ENCODE peak calls at places on chromosomes 11 and 22, in five cellular contexts. R is right lobe of liver, F is PC-9, V is AG04449, T is mesenchymal stem cell. U is an unnamed sample.

GRCh38 chr11:120248551-120249278 is 8.8 kb downstream of the POU2F3 start:
- DNase-seq in V (no peak), R (no peak), T (peak), F (peak), U (peak)

GRCh38 chr11:71180694-71181466 is 71.5 kb downstream of the SHANK2 start:
- DNase-seq in V (no peak), F (no peak), R (peak), T (no peak), U (no peak)

GRCh38 chr11:47409440-47410403 is 1.3 kb downstream of the SLC39A13 start:
- DNase-seq in V (no peak), T (peak), R (no peak), F (peak), U (no peak)

GRCh38 chr22:24588756-24589481 is 4.0 kb downstream of the LRRC75B start:
- DNase-seq in R (no peak), V (no peak), T (no peak), F (no peak), U (no peak)

GRCh38 chr22:19799322-19800190 is 39.0 kb downstream of the TBX1 start:
- DNase-seq in R (no peak), T (peak), V (peak), F (no peak), U (peak)

GRCh38 chr11:124644426-124645280 is 22.0 kb downstream of the TBRG1 start:
- DNase-seq in R (peak), F (peak), T (peak), V (peak), U (peak)

GRCh38 chr11:62539238-62539925 is 7.2 kb downstream of the AHNAK start:
- DNase-seq in R (peak), T (peak), V (peak), F (peak), U (peak)

GRCh38 chr11:115194798-115195101 is 309.5 kb downstream of the CADM1 start:
- DNase-seq in R (no peak), F (no peak), T (no peak), V (peak), U (no peak)

GRCh38 chr22:40410272-40410671 is 39.9 kb downstream of the SGSM3 start:
- DNase-seq in F (peak), V (no peak), T (no peak), R (peak), U (no peak)

GRCh38 chr22:19936513-19936912 is 5.1 kb upstream of the COMT start:
- DNase-seq in R (no peak), V (no peak), F (no peak), T (no peak), U (no peak)

GRCh38 chr11:68715685-68716084 is 31.3 kb downstream of the GAL start:
- DNase-seq in F (no peak), R (no peak), V (no peak), T (no peak), U (no peak)

GRCh38 chr11:26319906-26320305 is 12.0 kb upstream of the ANO3 start:
- DNase-seq in T (peak), R (no peak), V (no peak), F (no peak), U (peak)

GRCh38 chr22:26590525-26590858 is 560 bp upstream of the TPST2 start:
- DNase-seq in T (no peak), V (no peak), R (no peak), F (no peak), U (no peak)

GRCh38 chr11:1943576-1943975 is 3.6 kb upstream of the MRPL23 start:
- DNase-seq in R (peak), F (no peak), V (no peak), T (no peak), U (no peak)

GRCh38 chr11:75341583-75341982 is 9.9 kb downstream of the ARRB1 start:
- DNase-seq in V (no peak), F (no peak), R (no peak), T (no peak), U (no peak)

GRCh38 chr11:11709447-11710239 is 87.8 kb upstream of the GALNT18 start:
- DNase-seq in F (no peak), V (no peak), R (no peak), T (no peak), U (no peak)

GRCh38 chr11:75189911-75190310 is 39.0 kb downstream of the SLCO2B1 start:
- DNase-seq in T (no peak), F (no peak), R (no peak), V (no peak), U (no peak)

GRCh38 chr11:83881428-83881827 is 595.3 kb upstream of the CCDC90B start:
- DNase-seq in T (no peak), F (no peak), R (no peak), V (no peak), U (no peak)

GRCh38 chr11:117424781-117425180 is 97.1 kb downstream of the CEP164 start:
- DNase-seq in R (peak), F (no peak), T (peak), V (no peak), U (no peak)

GRCh38 chr11:18789942-18790341 is 1.7 kb downstream of the PTPN5 start:
- DNase-seq in F (no peak), T (no peak), V (no peak), R (no peak), U (no peak)

GRCh38 chr22:17264321-17265052 is 45.3 kb upstream of the ADA2 start:
- DNase-seq in F (no peak), T (peak), R (no peak), V (no peak), U (peak)
- H3K4me3 ChIP-seq in F (no peak), T (no peak), R (no peak), V (no peak), U (no peak)

GRCh38 chr11:45665933-45666647 is 668 bp upstream of the CHST1 start:
- DNase-seq in T (peak), F (no peak), R (peak), V (no peak), U (no peak)
- H3K4me3 ChIP-seq in T (peak), F (no peak), R (peak), V (no peak), U (no peak)

DNA sequence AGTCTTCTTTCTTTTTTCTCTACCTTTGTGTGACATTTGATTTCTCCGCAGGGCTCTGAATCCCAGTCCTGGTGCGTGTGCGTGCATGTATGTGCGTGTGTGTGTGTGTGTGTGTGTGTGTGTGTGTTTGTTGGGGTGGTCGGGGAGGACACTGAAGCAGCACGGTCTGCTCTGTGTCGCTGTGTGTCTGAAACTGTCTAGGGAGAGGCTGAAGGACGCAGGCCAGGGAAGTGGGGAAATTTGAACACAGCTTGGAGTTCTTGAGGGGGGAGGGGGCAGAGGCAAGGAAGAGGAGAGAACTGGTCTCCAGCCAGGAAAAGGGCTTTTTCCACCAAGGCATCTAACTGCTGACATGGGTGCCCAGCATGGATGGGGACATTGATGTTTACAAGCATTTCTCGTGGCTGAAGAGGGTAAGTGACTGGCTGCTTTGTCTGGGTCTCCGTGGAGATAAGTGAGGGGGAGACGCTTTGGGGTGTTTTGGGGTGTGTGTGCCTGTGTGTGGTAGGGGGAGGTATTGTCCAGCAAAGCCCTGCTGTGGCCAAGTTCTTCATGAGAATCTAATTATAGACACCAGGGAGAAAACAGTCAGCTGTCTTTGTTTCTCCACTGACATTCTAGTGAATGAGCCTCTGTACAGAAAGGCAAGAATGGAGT is 63.6 kb downstream of the PPFIBP2 start:
- DNase-seq in T (peak), R (no peak), F (no peak), V (no peak), U (peak)
- H3K4me3 ChIP-seq in T (no peak), R (no peak), F (no peak), V (peak), U (peak)

GRCh38 chr11:118792642-118793124 is 1.7 kb upstream of the DDX6 start:
- DNase-seq in T (peak), F (no peak), V (peak), R (peak), U (peak)

GRCh38 chr11:118789501-118790356 is 1.2 kb downstream of the DDX6 start:
- DNase-seq in F (no peak), V (no peak), R (no peak), T (peak), U (peak)

GRCh38 chr11:118790357-118791014 is 478 bp downstream of the DDX6 start:
- DNase-seq in T (peak), V (no peak), R (peak), F (peak), U (peak)

GRCh38 chr11:118791015-118791960 is at the start of gene DDX6:
- DNase-seq in F (peak), V (no peak), R (peak), T (peak), U (peak)

DNA sequence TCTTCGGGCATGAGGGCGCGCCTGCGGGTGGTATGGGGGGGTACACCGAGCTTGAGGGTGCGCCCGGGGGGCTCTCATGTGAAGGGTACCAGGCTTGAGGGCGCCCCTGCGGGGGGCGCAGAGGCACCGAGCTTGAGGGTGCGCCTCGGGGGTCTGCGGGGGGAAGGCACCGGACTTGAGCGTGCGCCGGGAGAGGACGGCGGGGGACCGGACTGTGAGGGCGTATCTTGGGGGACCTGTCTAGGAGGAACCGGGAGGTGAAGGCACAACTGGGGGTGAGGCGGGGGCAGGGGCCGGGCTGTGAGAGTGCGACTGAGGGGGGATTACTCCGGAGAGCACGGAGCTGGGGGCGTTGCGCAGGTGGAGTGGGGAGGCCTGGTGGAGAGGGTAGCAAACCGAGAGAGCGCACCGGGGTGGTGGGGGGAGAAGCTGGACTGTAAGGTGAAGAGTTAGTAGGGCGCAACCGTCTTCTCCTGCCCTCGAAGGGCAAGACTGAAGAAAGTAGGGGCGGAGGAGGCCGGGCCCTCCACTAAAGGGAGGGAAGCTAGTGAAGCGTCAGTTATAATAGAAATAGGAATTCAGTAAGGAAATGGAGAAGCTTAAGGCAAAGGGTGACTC is 1.1 kb upstream of the DDX6 start:
- DNase-seq in V (no peak), T (no peak), F (no peak), R (peak), U (no peak)
- H3K4me3 ChIP-seq in V (peak), T (peak), F (peak), R (peak), U (peak)

DNA sequence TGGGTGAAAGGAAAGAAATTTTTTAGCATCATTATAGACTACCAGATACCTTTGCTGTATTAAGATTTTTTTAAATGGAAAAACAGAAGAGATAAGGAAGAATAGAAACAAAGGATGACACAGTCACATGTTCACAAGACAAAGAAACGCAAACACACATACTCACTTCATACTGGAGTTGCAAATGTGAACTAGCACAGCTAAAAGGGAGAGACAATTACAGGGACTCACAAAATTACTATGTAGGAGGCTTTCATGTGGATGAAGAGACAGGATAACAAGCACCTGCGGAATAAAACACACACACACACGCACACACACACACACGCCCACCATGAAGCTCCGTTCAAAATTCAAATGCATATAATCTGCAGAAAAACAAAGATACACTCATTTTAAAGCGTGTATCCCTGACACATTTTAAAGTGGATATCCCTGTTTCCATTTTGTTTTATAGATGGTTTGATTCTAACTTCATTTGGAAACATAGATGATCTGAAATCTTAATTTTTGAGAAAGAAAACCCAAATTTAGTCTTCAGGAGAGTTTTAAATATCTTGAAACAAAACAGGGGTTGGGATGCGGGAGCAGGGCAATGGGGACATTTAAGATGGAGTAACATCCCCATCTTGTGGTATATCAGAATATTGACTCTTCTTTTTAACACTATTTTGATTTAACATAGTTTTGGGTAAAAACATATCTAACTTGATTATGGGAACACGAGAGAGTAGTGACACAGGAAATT is 36.7 kb downstream of the JRKL start:
- DNase-seq in V (no peak), R (no peak), F (peak), T (peak), U (peak)
- H3K4me3 ChIP-seq in V (no peak), R (no peak), F (no peak), T (no peak), U (no peak)

GRCh38 chr22:38336699-38337098 is 19.5 kb upstream of the CSNK1E start:
- DNase-seq in F (no peak), R (no peak), T (no peak), V (no peak), U (no peak)
- H3K4me3 ChIP-seq in F (peak), R (no peak), T (no peak), V (peak), U (peak)

DNA sequence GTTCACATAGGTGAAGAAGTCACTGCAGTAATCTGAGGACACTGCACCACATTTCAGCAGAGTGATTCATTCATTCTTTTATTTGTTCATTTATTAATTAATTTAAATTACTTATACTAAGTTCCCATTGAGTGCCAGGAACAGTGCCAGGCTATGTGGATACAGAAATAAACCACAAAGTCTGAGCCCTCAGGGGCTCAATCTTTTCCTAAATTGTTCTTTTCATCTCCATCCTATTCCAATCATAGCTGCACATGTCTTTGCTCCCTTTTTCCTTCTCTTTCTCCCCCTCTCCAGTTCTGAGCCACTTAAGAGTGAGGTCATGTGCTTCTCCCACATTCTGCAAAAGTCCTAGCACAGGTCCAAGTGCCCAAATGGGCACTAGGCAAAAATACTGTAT is 4.9 kb downstream of the SYTL2 start:
- DNase-seq in T (no peak), V (no peak), R (no peak), F (no peak), U (no peak)
- H3K4me3 ChIP-seq in T (no peak), V (no peak), R (no peak), F (no peak), U (no peak)

DNA sequence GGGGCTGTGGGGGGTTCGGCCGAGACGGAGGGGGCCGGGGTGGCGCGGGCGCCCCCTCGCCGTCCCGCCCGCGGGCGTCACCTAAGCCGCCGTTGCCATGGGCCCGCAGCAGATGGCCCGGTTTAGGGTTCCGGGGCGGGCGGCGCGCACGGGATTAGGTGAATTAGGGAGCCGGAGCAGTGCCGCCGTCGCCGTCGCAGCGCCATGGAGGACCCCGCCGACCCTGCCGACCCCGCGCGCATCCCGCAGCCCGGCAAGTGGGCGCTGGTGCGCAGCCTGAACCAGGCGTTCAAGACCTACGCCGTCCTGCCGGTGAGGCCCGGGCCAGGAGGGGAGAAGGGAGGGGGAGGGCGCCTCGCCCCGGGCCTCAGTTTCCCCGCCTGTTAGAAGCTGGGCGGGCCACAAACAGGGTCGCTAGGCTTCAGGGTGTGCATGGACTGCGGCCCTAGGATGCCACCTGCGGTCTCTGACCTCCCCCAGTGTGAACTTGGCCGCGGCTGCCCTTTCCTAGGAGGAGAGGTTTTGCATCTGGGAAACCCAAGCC is 10.1 kb downstream of the MYO7A start:
- DNase-seq in R (no peak), F (no peak), V (no peak), T (no peak), U (no peak)
- H3K4me3 ChIP-seq in R (no peak), F (no peak), V (no peak), T (no peak), U (no peak)

DNA sequence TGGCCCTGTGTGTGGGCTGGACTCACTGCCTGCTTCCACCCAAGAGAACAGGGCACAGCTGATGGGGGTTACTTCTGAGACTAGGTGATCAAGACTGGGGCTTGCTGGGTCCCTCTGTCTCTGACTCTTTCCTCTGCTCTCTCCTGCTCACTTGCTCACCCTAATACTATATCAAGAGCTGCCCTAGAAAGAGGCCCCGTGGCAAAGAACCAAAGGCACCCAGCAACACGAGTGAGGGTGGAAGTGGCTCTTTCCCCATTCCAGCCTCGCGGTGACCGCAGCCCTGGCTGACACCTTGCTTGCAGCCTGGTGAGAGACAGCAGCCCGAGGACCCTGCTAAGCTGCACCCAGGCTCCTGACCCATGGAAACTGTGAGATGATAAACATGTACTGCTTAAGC is 20.7 kb upstream of the NFAM1 start:
- DNase-seq in R (no peak), F (no peak), V (no peak), T (no peak), U (no peak)
- H3K4me3 ChIP-seq in R (no peak), F (no peak), V (no peak), T (no peak), U (no peak)

U was measured in astrocyte of the spinal cord.